ENCODE peak calls at places on chromosome 22, in eight cellular contexts. One of them, this sample, is unnamed.

GRCh38 chr22:23384899-23385298 is 195.2 kb downstream of the IGLL1 start:
- DNase-seq in uterus: no peak
- DNase-seq in esophagus squamous epithelium: no peak
- DNase-seq in sigmoid colon: no peak
- DNase-seq in fibroblast of the aortic adventitia: no peak
- DNase-seq in lower lobe of right lung: no peak
- DNase-seq in left ventricle myocardium inferior: no peak
- DNase-seq in A549: no peak
- DNase-seq in this sample: no peak

GRCh38 chr22:48520888-48521600 is 1306.6 kb downstream of the BRD1 start:
- DNase-seq in uterus: no peak
- DNase-seq in lower lobe of right lung: no peak
- DNase-seq in esophagus squamous epithelium: no peak
- DNase-seq in sigmoid colon: no peak
- DNase-seq in A549: no peak
- DNase-seq in fibroblast of the aortic adventitia: no peak
- DNase-seq in left ventricle myocardium inferior: no peak
- DNase-seq in this sample: no peak

GRCh38 chr22:36360011-36360410 is 27.8 kb downstream of the MYH9 start:
- DNase-seq in left ventricle myocardium inferior: no peak
- DNase-seq in uterus: no peak
- DNase-seq in A549: no peak
- DNase-seq in sigmoid colon: no peak
- DNase-seq in fibroblast of the aortic adventitia: peak; percentile 30
- DNase-seq in lower lobe of right lung: no peak
- DNase-seq in esophagus squamous epithelium: no peak
- DNase-seq in this sample: no peak

GRCh38 chr22:38865201-38866023 is 6.6 kb downstream of the CBX6 start:
- DNase-seq in sigmoid colon: peak; percentile 69
- DNase-seq in lower lobe of right lung: peak; percentile 41
- DNase-seq in uterus: no peak
- DNase-seq in esophagus squamous epithelium: no peak
- DNase-seq in fibroblast of the aortic adventitia: no peak
- DNase-seq in A549: no peak
- DNase-seq in left ventricle myocardium inferior: no peak
- DNase-seq in this sample: no peak

GRCh38 chr22:39244496-39245129 is at the start of gene PDGFB:
- DNase-seq in A549: no peak
- DNase-seq in sigmoid colon: no peak
- DNase-seq in uterus: no peak
- DNase-seq in left ventricle myocardium inferior: peak; percentile 63
- DNase-seq in esophagus squamous epithelium: no peak
- DNase-seq in lower lobe of right lung: no peak
- DNase-seq in fibroblast of the aortic adventitia: no peak
- DNase-seq in this sample: peak; percentile 48

GRCh38 chr22:49492756-49493251 is 334.9 kb downstream of the BRD1 start:
- DNase-seq in fibroblast of the aortic adventitia: no peak
- DNase-seq in lower lobe of right lung: no peak
- DNase-seq in esophagus squamous epithelium: no peak
- DNase-seq in sigmoid colon: no peak
- DNase-seq in left ventricle myocardium inferior: no peak
- DNase-seq in uterus: no peak
- DNase-seq in A549: no peak
- DNase-seq in this sample: no peak

GRCh38 chr22:49503896-49504521 is 323.7 kb downstream of the BRD1 start:
- DNase-seq in uterus: no peak
- DNase-seq in left ventricle myocardium inferior: no peak
- DNase-seq in fibroblast of the aortic adventitia: no peak
- DNase-seq in lower lobe of right lung: no peak
- DNase-seq in A549: no peak
- DNase-seq in esophagus squamous epithelium: no peak
- DNase-seq in sigmoid colon: no peak
- DNase-seq in this sample: no peak

GRCh38 chr22:35457729-35458546 is 58.0 kb downstream of the MCM5 start:
- DNase-seq in lower lobe of right lung: no peak
- DNase-seq in esophagus squamous epithelium: no peak
- DNase-seq in left ventricle myocardium inferior: no peak
- DNase-seq in uterus: no peak
- DNase-seq in sigmoid colon: no peak
- DNase-seq in fibroblast of the aortic adventitia: no peak
- DNase-seq in A549: no peak
- DNase-seq in this sample: no peak

GRCh38 chr22:39253427-39254070 is 8.8 kb upstream of the PDGFB start:
- DNase-seq in fibroblast of the aortic adventitia: peak; percentile 80
- DNase-seq in lower lobe of right lung: no peak
- DNase-seq in A549: peak; percentile 86
- DNase-seq in left ventricle myocardium inferior: peak; percentile 67
- DNase-seq in sigmoid colon: no peak
- DNase-seq in esophagus squamous epithelium: no peak
- DNase-seq in uterus: peak; percentile 93
- DNase-seq in this sample: peak; percentile 72

GRCh38 chr22:46038174-46038487 is 61.2 kb upstream of the WNT7B start:
- DNase-seq in lower lobe of right lung: no peak
- DNase-seq in sigmoid colon: no peak
- DNase-seq in uterus: no peak
- DNase-seq in esophagus squamous epithelium: no peak
- DNase-seq in fibroblast of the aortic adventitia: no peak
- DNase-seq in A549: no peak
- DNase-seq in left ventricle myocardium inferior: no peak
- DNase-seq in this sample: no peak

GRCh38 chr22:46501701-46502100 is 35.7 kb downstream of the CELSR1 start:
- DNase-seq in esophagus squamous epithelium: no peak
- DNase-seq in uterus: no peak
- DNase-seq in lower lobe of right lung: no peak
- DNase-seq in left ventricle myocardium inferior: no peak
- DNase-seq in A549: no peak
- DNase-seq in sigmoid colon: no peak
- DNase-seq in fibroblast of the aortic adventitia: peak; percentile 82
- DNase-seq in this sample: peak; percentile 67

GRCh38 chr22:38741576-38741975 is 14.2 kb downstream of the SUN2 start:
- DNase-seq in esophagus squamous epithelium: no peak
- DNase-seq in sigmoid colon: no peak
- DNase-seq in uterus: no peak
- DNase-seq in A549: no peak
- DNase-seq in left ventricle myocardium inferior: no peak
- DNase-seq in fibroblast of the aortic adventitia: no peak
- DNase-seq in lower lobe of right lung: no peak
- DNase-seq in this sample: no peak

GRCh38 chr22:45107671-45108070 is 56.1 kb upstream of the NUP50 start:
- DNase-seq in esophagus squamous epithelium: no peak
- DNase-seq in sigmoid colon: no peak
- DNase-seq in fibroblast of the aortic adventitia: no peak
- DNase-seq in uterus: no peak
- DNase-seq in lower lobe of right lung: no peak
- DNase-seq in A549: no peak
- DNase-seq in left ventricle myocardium inferior: no peak
- DNase-seq in this sample: no peak

GRCh38 chr22:21708960-21709359 is 26.6 kb downstream of the YPEL1 start:
- DNase-seq in esophagus squamous epithelium: no peak
- DNase-seq in left ventricle myocardium inferior: no peak
- DNase-seq in fibroblast of the aortic adventitia: no peak
- DNase-seq in lower lobe of right lung: no peak
- DNase-seq in sigmoid colon: no peak
- DNase-seq in uterus: no peak
- DNase-seq in A549: no peak
- DNase-seq in this sample: no peak

GRCh38 chr22:50570861-50571260 is 7.4 kb downstream of the CPT1B start:
- DNase-seq in esophagus squamous epithelium: no peak
- DNase-seq in uterus: no peak
- DNase-seq in left ventricle myocardium inferior: no peak
- DNase-seq in sigmoid colon: no peak
- DNase-seq in fibroblast of the aortic adventitia: no peak
- DNase-seq in A549: no peak
- DNase-seq in lower lobe of right lung: no peak
- DNase-seq in this sample: no peak

GRCh38 chr22:27213766-27214581 is 556.6 kb downstream of the MIAT start:
- DNase-seq in esophagus squamous epithelium: no peak
- DNase-seq in lower lobe of right lung: no peak
- DNase-seq in uterus: peak; percentile 80
- DNase-seq in fibroblast of the aortic adventitia: peak; percentile 95
- DNase-seq in A549: no peak
- DNase-seq in sigmoid colon: peak; percentile 96
- DNase-seq in left ventricle myocardium inferior: peak; percentile 77
- DNase-seq in this sample: peak; percentile 76

GRCh38 chr22:21642584-21643448 is 714 bp downstream of the SDF2L1 start:
- DNase-seq in sigmoid colon: no peak
- DNase-seq in A549: peak; percentile 51
- DNase-seq in left ventricle myocardium inferior: no peak
- DNase-seq in esophagus squamous epithelium: no peak
- DNase-seq in lower lobe of right lung: peak; percentile 58
- DNase-seq in fibroblast of the aortic adventitia: peak; percentile 52
- DNase-seq in uterus: no peak
- DNase-seq in this sample: peak; percentile 52

GRCh38 chr22:35337932-35338331 is 38.2 kb downstream of the TOM1 start:
- DNase-seq in sigmoid colon: no peak
- DNase-seq in esophagus squamous epithelium: no peak
- DNase-seq in fibroblast of the aortic adventitia: no peak
- DNase-seq in uterus: no peak
- DNase-seq in A549: no peak
- DNase-seq in left ventricle myocardium inferior: no peak
- DNase-seq in lower lobe of right lung: no peak
- DNase-seq in this sample: no peak

GRCh38 chr22:45717787-45718186 is 46.2 kb downstream of the ATXN10 start:
- DNase-seq in fibroblast of the aortic adventitia: peak; percentile 27
- DNase-seq in esophagus squamous epithelium: no peak
- DNase-seq in A549: no peak
- DNase-seq in uterus: no peak
- DNase-seq in left ventricle myocardium inferior: no peak
- DNase-seq in lower lobe of right lung: no peak
- DNase-seq in sigmoid colon: no peak
- DNase-seq in this sample: peak; percentile 35

GRCh38 chr22:23829845-23830372 is 8.9 kb downstream of the DERL3 start:
- DNase-seq in fibroblast of the aortic adventitia: peak; percentile 95
- DNase-seq in left ventricle myocardium inferior: no peak
- DNase-seq in uterus: no peak
- DNase-seq in sigmoid colon: peak; percentile 1
- DNase-seq in lower lobe of right lung: no peak
- DNase-seq in esophagus squamous epithelium: no peak
- DNase-seq in A549: no peak
- DNase-seq in this sample: peak; percentile 79

GRCh38 chr22:19705181-19705934 is 8.9 kb upstream of the SEPTIN5 start:
- DNase-seq in left ventricle myocardium inferior: no peak
- DNase-seq in fibroblast of the aortic adventitia: no peak
- DNase-seq in uterus: no peak
- DNase-seq in lower lobe of right lung: peak; percentile 32
- DNase-seq in sigmoid colon: peak; percentile 45
- DNase-seq in esophagus squamous epithelium: no peak
- DNase-seq in A549: no peak
- DNase-seq in this sample: no peak
- TF ChIP-seq CTCF in left ventricle myocardium inferior: no peak
- TF ChIP-seq CTCF in fibroblast of the aortic adventitia: no peak
- TF ChIP-seq CTCF in uterus: no peak
- TF ChIP-seq CTCF in lower lobe of right lung: no peak
- TF ChIP-seq CTCF in sigmoid colon: no peak
- TF ChIP-seq CTCF in esophagus squamous epithelium: no peak
- TF ChIP-seq CTCF in A549: no peak
- TF ChIP-seq CTCF in this sample: peak; percentile 3

DNA sequence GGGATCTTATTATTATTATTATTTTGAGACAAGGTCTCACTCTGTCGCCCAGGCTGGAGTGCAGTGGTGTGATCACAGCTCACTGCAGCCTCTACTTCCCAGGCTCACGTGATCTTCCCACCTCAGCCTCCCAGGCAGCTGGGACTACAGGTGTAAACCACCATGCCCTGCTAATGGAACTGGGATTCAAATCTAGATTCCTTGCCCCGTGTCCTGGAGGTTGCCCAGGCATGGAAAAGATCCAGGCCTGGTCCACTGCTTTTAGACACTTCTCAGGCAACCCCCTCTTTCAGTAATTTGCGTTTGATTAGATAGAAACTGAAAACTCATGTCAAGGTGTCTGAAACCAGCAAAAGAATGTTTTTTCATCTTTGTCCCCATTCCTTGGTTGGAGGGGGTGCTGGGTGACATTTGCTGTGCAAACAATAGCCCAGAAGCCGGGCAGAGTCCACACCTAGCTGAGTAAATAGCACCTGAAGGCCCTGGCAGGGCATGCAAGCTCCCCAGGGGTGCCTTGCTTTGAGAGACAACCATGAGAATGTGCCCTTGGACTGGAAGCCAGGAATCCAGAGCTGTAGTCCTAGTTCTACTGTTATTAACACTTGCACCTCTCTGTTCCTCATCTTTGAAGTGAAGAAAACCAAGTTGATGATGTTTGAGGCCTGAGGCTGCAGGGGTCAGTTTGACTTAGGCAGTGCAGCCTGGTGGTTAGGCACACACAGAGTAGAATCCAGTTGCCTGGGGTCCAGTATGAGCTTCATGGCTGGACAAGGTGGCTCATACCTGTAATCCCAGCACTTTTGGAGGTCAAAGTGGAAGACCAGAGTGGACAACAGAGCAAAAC is 19.1 kb upstream of the XBP1 start:
- DNase-seq in esophagus squamous epithelium: no peak
- DNase-seq in left ventricle myocardium inferior: no peak
- DNase-seq in A549: no peak
- DNase-seq in uterus: no peak
- DNase-seq in fibroblast of the aortic adventitia: no peak
- DNase-seq in lower lobe of right lung: peak; percentile 60
- DNase-seq in sigmoid colon: peak; percentile 42
- DNase-seq in this sample: no peak
- H3K4me3 ChIP-seq in esophagus squamous epithelium: no peak overlapping the region
- H3K4me3 ChIP-seq in left ventricle myocardium inferior: no peak overlapping the region
- H3K4me3 ChIP-seq in A549: no peak overlapping the region
- H3K4me3 ChIP-seq in uterus: no peak overlapping the region
- H3K4me3 ChIP-seq in fibroblast of the aortic adventitia: no peak overlapping the region
- H3K4me3 ChIP-seq in lower lobe of right lung: no peak overlapping the region
- H3K4me3 ChIP-seq in sigmoid colon: no peak overlapping the region
- H3K4me3 ChIP-seq in this sample: no peak overlapping the region

GRCh38 chr22:37726240-37726887 is 29.5 kb downstream of the TRIOBP start:
- DNase-seq in lower lobe of right lung: no peak
- DNase-seq in uterus: no peak
- DNase-seq in A549: no peak
- DNase-seq in left ventricle myocardium inferior: no peak
- DNase-seq in fibroblast of the aortic adventitia: peak; percentile 63
- DNase-seq in esophagus squamous epithelium: no peak
- DNase-seq in sigmoid colon: no peak
- DNase-seq in this sample: peak; percentile 47
- TF ChIP-seq CTCF in lower lobe of right lung: no peak
- TF ChIP-seq CTCF in uterus: no peak
- TF ChIP-seq CTCF in A549: no peak
- TF ChIP-seq CTCF in left ventricle myocardium inferior: peak; percentile 17
- TF ChIP-seq CTCF in fibroblast of the aortic adventitia: peak; percentile 36
- TF ChIP-seq CTCF in esophagus squamous epithelium: no peak
- TF ChIP-seq CTCF in sigmoid colon: no peak
- TF ChIP-seq CTCF in this sample: peak; percentile 26

DNA sequence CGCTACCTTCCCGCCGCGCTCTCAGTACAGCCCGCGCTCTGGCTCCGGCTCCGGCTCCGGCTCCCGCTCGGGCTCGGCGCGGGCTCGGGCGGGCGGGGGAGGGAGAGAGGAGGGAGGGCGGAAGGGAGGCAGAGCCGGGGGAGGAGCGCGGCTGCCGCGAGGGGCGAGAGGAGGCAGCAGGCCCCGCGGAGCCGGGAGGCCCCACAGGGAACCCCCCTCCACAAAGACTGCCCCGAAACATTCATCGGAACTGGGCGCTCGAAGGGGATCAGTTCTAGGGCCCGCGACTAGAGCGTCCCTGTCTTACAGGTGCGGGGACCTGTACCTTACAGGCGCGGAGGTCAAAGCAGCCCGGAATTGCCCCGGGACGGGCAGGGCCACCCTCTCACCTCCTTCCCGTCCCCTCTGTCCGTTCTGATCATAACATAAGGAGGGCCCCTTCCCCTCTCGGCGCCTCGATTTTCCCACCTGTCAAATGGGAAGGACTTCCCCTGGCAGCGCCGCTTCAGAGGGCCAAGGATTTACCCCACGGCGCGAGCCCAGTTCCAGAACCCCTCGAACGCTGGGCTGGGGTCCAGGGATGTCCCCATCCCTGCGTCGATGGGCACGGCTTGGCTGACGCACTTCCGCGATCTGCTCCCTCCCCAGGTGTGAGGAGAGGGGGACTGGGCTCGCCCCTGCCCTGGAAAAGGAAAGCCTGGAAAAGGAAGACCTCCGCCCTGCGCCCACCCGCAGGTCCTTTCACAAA is at the start of gene SHISA8:
- DNase-seq in esophagus squamous epithelium: no peak
- DNase-seq in uterus: no peak
- DNase-seq in lower lobe of right lung: no peak
- DNase-seq in fibroblast of the aortic adventitia: no peak
- DNase-seq in A549: no peak
- DNase-seq in sigmoid colon: no peak
- DNase-seq in left ventricle myocardium inferior: peak; percentile 47
- DNase-seq in this sample: peak; percentile 29
- H3K4me3 ChIP-seq in esophagus squamous epithelium: peak within 1 kb of the TSS; percentile 28
- H3K4me3 ChIP-seq in uterus: peak within 1 kb of the TSS; percentile 3
- H3K4me3 ChIP-seq in lower lobe of right lung: peak within 1 kb of the TSS; percentile 41
- H3K4me3 ChIP-seq in fibroblast of the aortic adventitia: no peak within 1 kb of the TSS
- H3K4me3 ChIP-seq in A549: peak within 1 kb of the TSS; percentile 63
- H3K4me3 ChIP-seq in sigmoid colon: peak within 1 kb of the TSS; percentile 45
- H3K4me3 ChIP-seq in left ventricle myocardium inferior: peak within 1 kb of the TSS; percentile 65
- H3K4me3 ChIP-seq in this sample: no peak within 1 kb of the TSS

This sample was measured in fibroblast of pulmonary artery.